ENCODE peak calls at places on chromosomes 16 and 17, in nine cellular contexts. One of them, this sample, is unnamed.
A peak's percentile ranks its signal among the peaks of the same experiment; 100 is the strongest.

GRCh38 chr16:53053967-53054669 is 673 bp upstream of the CHD9 start:
- DNase-seq in uterus: peak; percentile 50
- DNase-seq in IMR-90: no peak
- DNase-seq in prostate gland: peak; percentile 46
- DNase-seq in HepG2: peak; percentile 26
- DNase-seq in body of pancreas: peak; percentile 59
- DNase-seq in stomach: peak; percentile 57
- DNase-seq in heart left ventricle: peak; percentile 54
- DNase-seq in A549: peak; percentile 46
- DNase-seq in this sample: no peak

GRCh38 chr16:58863042-58863441 is 128.9 kb upstream of the GOT2 start:
- DNase-seq in uterus: no peak
- DNase-seq in stomach: no peak
- DNase-seq in heart left ventricle: no peak
- DNase-seq in body of pancreas: no peak
- DNase-seq in prostate gland: no peak
- DNase-seq in IMR-90: no peak
- DNase-seq in HepG2: no peak
- DNase-seq in A549: no peak
- DNase-seq in this sample: no peak

GRCh38 chr17:52995127-52995526 is 827.6 kb upstream of the KIF2B start:
- DNase-seq in prostate gland: no peak
- DNase-seq in heart left ventricle: no peak
- DNase-seq in HepG2: no peak
- DNase-seq in body of pancreas: no peak
- DNase-seq in IMR-90: no peak
- DNase-seq in stomach: no peak
- DNase-seq in uterus: no peak
- DNase-seq in A549: no peak
- DNase-seq in this sample: no peak

GRCh38 chr17:7141824-7142223 is 27.2 kb upstream of the ASGR2 start:
- DNase-seq in A549: no peak
- DNase-seq in uterus: no peak
- DNase-seq in IMR-90: no peak
- DNase-seq in prostate gland: peak; percentile 76
- DNase-seq in stomach: peak; percentile 50
- DNase-seq in heart left ventricle: no peak
- DNase-seq in body of pancreas: no peak
- DNase-seq in HepG2: no peak
- DNase-seq in this sample: peak; percentile 61

GRCh38 chr16:28990375-28991040 is 5.7 kb downstream of the LAT start:
- DNase-seq in A549: no peak
- DNase-seq in stomach: no peak
- DNase-seq in HepG2: no peak
- DNase-seq in prostate gland: no peak
- DNase-seq in uterus: no peak
- DNase-seq in heart left ventricle: no peak
- DNase-seq in body of pancreas: no peak
- DNase-seq in IMR-90: no peak
- DNase-seq in this sample: no peak

GRCh38 chr16:57091990-57092785 is at the start of gene CPNE2:
- DNase-seq in IMR-90: peak; percentile 34
- DNase-seq in A549: peak; percentile 48
- DNase-seq in HepG2: no peak
- DNase-seq in stomach: peak; percentile 59
- DNase-seq in uterus: peak; percentile 65
- DNase-seq in heart left ventricle: peak; percentile 74
- DNase-seq in body of pancreas: peak; percentile 75
- DNase-seq in prostate gland: peak; percentile 54
- DNase-seq in this sample: peak; percentile 75

GRCh38 chr17:81022371-81022729 is 12.6 kb upstream of the BAIAP2 start:
- DNase-seq in HepG2: no peak
- DNase-seq in A549: no peak
- DNase-seq in body of pancreas: no peak
- DNase-seq in IMR-90: no peak
- DNase-seq in uterus: no peak
- DNase-seq in prostate gland: no peak
- DNase-seq in stomach: no peak
- DNase-seq in heart left ventricle: no peak
- DNase-seq in this sample: no peak

GRCh38 chr17:76598004-76598439 is 12.4 kb upstream of the ST6GALNAC2 start:
- DNase-seq in HepG2: peak; percentile 67
- DNase-seq in prostate gland: no peak
- DNase-seq in body of pancreas: peak; percentile 8
- DNase-seq in uterus: no peak
- DNase-seq in heart left ventricle: no peak
- DNase-seq in stomach: no peak
- DNase-seq in IMR-90: no peak
- DNase-seq in A549: no peak
- DNase-seq in this sample: no peak

GRCh38 chr16:84836234-84836647 is 16.5 kb downstream of the CRISPLD2 start:
- DNase-seq in IMR-90: peak; percentile 100
- DNase-seq in HepG2: no peak
- DNase-seq in heart left ventricle: peak; percentile 88
- DNase-seq in uterus: peak; percentile 98
- DNase-seq in stomach: peak; percentile 51
- DNase-seq in body of pancreas: peak; percentile 49
- DNase-seq in prostate gland: peak; percentile 61
- DNase-seq in A549: peak; percentile 39
- DNase-seq in this sample: no peak

GRCh38 chr16:65598626-65599025 is 476.8 kb upstream of the CDH11 start:
- DNase-seq in prostate gland: no peak
- DNase-seq in HepG2: no peak
- DNase-seq in uterus: no peak
- DNase-seq in IMR-90: no peak
- DNase-seq in A549: no peak
- DNase-seq in stomach: no peak
- DNase-seq in heart left ventricle: no peak
- DNase-seq in body of pancreas: no peak
- DNase-seq in this sample: no peak

GRCh38 chr16:31868701-31869167 is 4.9 kb upstream of the ZNF267 start:
- DNase-seq in stomach: peak; percentile 89
- DNase-seq in A549: peak; percentile 66
- DNase-seq in uterus: peak; percentile 85
- DNase-seq in prostate gland: peak; percentile 68
- DNase-seq in IMR-90: peak; percentile 72
- DNase-seq in heart left ventricle: peak; percentile 72
- DNase-seq in HepG2: peak; percentile 76
- DNase-seq in body of pancreas: peak; percentile 92
- DNase-seq in this sample: peak; percentile 96

GRCh38 chr17:80969030-80969673 is 22.5 kb upstream of the CHMP6 start:
- DNase-seq in IMR-90: no peak
- DNase-seq in stomach: no peak
- DNase-seq in HepG2: no peak
- DNase-seq in heart left ventricle: no peak
- DNase-seq in prostate gland: no peak
- DNase-seq in A549: no peak
- DNase-seq in uterus: no peak
- DNase-seq in body of pancreas: no peak
- DNase-seq in this sample: no peak

GRCh38 chr16:25065899-25066298 is 45.6 kb upstream of the LCMT1 start:
- DNase-seq in stomach: no peak
- DNase-seq in heart left ventricle: no peak
- DNase-seq in HepG2: peak; percentile 15
- DNase-seq in IMR-90: no peak
- DNase-seq in prostate gland: no peak
- DNase-seq in A549: no peak
- DNase-seq in uterus: no peak
- DNase-seq in body of pancreas: no peak
- DNase-seq in this sample: peak; percentile 61
- TF ChIP-seq CTCF in stomach: no peak
- TF ChIP-seq CTCF in heart left ventricle: no peak
- TF ChIP-seq CTCF in HepG2: peak; percentile 72
- TF ChIP-seq CTCF in IMR-90: no peak
- TF ChIP-seq CTCF in prostate gland: no peak
- TF ChIP-seq CTCF in A549: no peak
- TF ChIP-seq CTCF in uterus: no peak
- TF ChIP-seq CTCF in body of pancreas: no peak
- TF ChIP-seq CTCF in this sample: peak; percentile 5

DNA sequence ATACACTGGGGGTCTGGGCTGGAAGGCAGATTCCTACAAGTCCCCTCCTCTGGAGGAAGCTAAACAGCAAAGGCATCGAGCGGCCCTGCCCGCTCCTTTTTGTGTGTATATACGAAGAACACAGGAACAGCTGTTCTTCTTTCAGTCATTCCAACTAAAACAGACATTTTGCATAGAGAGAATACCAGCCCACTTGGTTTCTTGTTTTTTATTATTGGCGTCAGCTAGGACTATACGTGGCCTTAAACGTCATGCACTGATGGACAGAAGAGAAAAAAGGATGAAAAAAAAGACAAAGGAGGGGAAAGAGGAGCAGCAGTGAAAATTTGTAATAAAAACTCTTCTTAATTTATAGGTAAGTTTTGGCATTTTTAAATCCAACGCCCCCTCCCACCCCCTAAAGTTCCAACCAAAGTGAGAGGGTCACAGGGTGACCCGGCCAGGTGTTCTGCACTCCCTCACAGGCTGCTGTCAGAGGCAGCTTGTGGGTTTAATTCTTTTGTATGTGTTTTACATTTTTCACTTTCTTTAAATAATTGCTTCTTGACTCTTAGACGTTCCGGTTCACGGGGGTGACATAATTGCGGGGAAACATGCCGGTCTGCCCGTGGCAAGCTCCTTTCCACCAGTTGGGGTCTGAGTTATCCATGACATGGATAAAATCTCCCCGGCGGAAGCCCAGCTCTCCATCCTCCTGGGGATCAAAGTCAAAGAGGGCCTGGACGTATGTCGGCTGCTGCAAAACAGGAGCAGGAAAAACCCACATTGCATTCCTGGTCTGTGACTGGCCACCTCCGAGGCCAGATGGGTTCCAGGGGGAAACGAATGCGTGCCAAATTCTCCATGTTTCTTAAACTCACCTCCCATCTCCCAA is 30.8 kb upstream of the SLC25A19 start:
- DNase-seq in uterus: no peak
- DNase-seq in A549: no peak
- DNase-seq in body of pancreas: no peak
- DNase-seq in IMR-90: peak; percentile 76
- DNase-seq in stomach: no peak
- DNase-seq in prostate gland: no peak
- DNase-seq in HepG2: no peak
- DNase-seq in heart left ventricle: no peak
- DNase-seq in this sample: peak; percentile 62
- TF ChIP-seq POLR2A in uterus: no peak
- TF ChIP-seq POLR2A in A549: no peak
- TF ChIP-seq POLR2A in body of pancreas: no peak
- TF ChIP-seq POLR2A in IMR-90: no peak
- TF ChIP-seq POLR2A in stomach: no peak
- TF ChIP-seq POLR2A in prostate gland: no peak
- TF ChIP-seq POLR2A in HepG2: no peak
- TF ChIP-seq POLR2A in heart left ventricle: no peak
- TF ChIP-seq POLR2A in this sample: no peak

GRCh38 chr17:55545765-55546164 is 34.5 kb upstream of the SMIM36 start:
- DNase-seq in heart left ventricle: no peak
- DNase-seq in A549: no peak
- DNase-seq in HepG2: no peak
- DNase-seq in uterus: no peak
- DNase-seq in stomach: no peak
- DNase-seq in IMR-90: no peak
- DNase-seq in prostate gland: no peak
- DNase-seq in body of pancreas: no peak
- DNase-seq in this sample: no peak

GRCh38 chr17:55547027-55547670 is 35.9 kb upstream of the SMIM36 start:
- DNase-seq in heart left ventricle: no peak
- DNase-seq in uterus: no peak
- DNase-seq in body of pancreas: no peak
- DNase-seq in prostate gland: no peak
- DNase-seq in A549: no peak
- DNase-seq in stomach: no peak
- DNase-seq in IMR-90: peak; percentile 10
- DNase-seq in HepG2: no peak
- DNase-seq in this sample: no peak

GRCh38 chr17:55546481-55546880 is 35.2 kb upstream of the SMIM36 start:
- DNase-seq in IMR-90: no peak
- DNase-seq in heart left ventricle: no peak
- DNase-seq in prostate gland: no peak
- DNase-seq in body of pancreas: no peak
- DNase-seq in HepG2: no peak
- DNase-seq in A549: no peak
- DNase-seq in stomach: no peak
- DNase-seq in uterus: no peak
- DNase-seq in this sample: no peak

GRCh38 chr17:55543709-55544108 is 32.5 kb upstream of the SMIM36 start:
- DNase-seq in uterus: no peak
- DNase-seq in IMR-90: no peak
- DNase-seq in stomach: no peak
- DNase-seq in A549: no peak
- DNase-seq in HepG2: no peak
- DNase-seq in heart left ventricle: no peak
- DNase-seq in body of pancreas: no peak
- DNase-seq in prostate gland: no peak
- DNase-seq in this sample: no peak

DNA sequence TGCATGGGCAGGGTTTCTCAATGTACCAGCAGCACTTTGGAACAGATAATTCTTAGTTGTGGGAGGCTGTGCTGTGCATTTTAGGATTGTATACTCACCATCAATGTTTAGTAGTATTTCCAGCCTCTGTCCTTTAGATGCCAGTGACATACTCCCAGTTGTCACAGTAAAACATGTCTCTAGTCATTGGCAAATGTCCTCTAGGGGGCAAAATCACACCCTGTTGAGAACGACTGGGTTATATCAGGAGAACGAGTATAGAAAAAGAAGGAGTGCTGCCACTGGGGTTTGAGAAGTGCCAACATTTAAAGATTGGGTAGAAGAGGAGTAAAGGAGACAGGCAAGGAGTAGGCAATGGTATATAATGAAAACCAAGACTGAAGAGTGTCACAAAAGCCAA is 37.9 kb upstream of the SMIM36 start:
- DNase-seq in body of pancreas: no peak
- DNase-seq in IMR-90: no peak
- DNase-seq in A549: peak; percentile 39
- DNase-seq in uterus: no peak
- DNase-seq in HepG2: peak; percentile 33
- DNase-seq in prostate gland: no peak
- DNase-seq in heart left ventricle: no peak
- DNase-seq in stomach: no peak
- DNase-seq in this sample: no peak
- TF ChIP-seq CTCF in body of pancreas: no peak
- TF ChIP-seq CTCF in IMR-90: no peak
- TF ChIP-seq CTCF in A549: peak; percentile 28
- TF ChIP-seq CTCF in uterus: peak; percentile 19
- TF ChIP-seq CTCF in HepG2: peak; percentile 48
- TF ChIP-seq CTCF in prostate gland: no peak
- TF ChIP-seq CTCF in heart left ventricle: peak; percentile 33
- TF ChIP-seq CTCF in stomach: no peak
- TF ChIP-seq CTCF in this sample: peak; percentile 27

DNA sequence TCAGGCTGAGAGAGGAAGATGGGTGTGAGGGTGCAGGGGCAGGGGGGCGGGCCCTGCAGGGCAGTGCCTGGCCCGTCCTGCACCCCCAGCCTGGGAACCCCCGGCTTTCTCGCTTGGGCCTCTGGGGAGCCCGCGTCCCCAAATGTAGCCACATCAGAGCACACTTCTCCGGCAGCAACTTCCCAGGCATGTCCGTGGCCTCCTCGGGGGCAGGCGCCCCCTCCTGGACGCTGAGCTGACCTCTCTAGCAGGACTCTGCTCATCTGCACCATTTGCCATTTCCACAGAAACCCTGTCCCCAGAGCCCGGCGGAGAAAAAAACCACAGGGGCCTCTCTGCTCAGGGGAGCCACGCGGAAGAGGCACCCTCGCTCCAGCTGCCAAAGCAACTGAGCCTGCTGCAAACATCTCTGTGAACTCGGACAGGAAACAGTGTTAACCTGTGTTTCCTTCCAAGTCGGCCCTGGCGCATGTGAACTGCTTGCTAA is 63.4 kb downstream of the KLHDC4 start:
- DNase-seq in prostate gland: no peak
- DNase-seq in uterus: no peak
- DNase-seq in IMR-90: peak; percentile 30
- DNase-seq in heart left ventricle: no peak
- DNase-seq in A549: no peak
- DNase-seq in HepG2: peak; percentile 19
- DNase-seq in body of pancreas: peak; percentile 31
- DNase-seq in stomach: no peak
- DNase-seq in this sample: peak; percentile 80
- TF ChIP-seq POLR2A in prostate gland: no peak
- TF ChIP-seq POLR2A in uterus: no peak
- TF ChIP-seq POLR2A in IMR-90: no peak
- TF ChIP-seq POLR2A in heart left ventricle: no peak
- TF ChIP-seq POLR2A in A549: no peak
- TF ChIP-seq POLR2A in HepG2: no peak
- TF ChIP-seq POLR2A in body of pancreas: no peak
- TF ChIP-seq POLR2A in stomach: no peak
- TF ChIP-seq POLR2A in this sample: no peak